ENCODE peak calls at places on chromosomes 12 and 14, in seven cellular contexts. S is heart right ventricle, K is uterus, P is A549, N is kidney epithelial cell, C is K562, U is foreskin fibroblast. R is an unnamed sample.
A peak's percentile ranks its signal among the peaks of the same experiment; 100 is the strongest.

GRCh38 chr14:61152851-61153364 is 128.2 kb downstream of the TMEM30B start:
- DNase-seq in S (no peak), K (no peak), P (no peak), N (no peak), C (no peak), U (peak; percentile 28), R (no peak)

GRCh38 chr14:69079188-69079742 is 73.7 kb downstream of the DCAF5 start:
- DNase-seq in S (no peak), K (no peak), P (peak; percentile 44), N (peak; percentile 82), C (no peak), U (peak; percentile 61), R (no peak)

GRCh38 chr14:89260898-89261297 is 156.1 kb downstream of the FOXN3 start:
- DNase-seq in S (no peak), K (no peak), P (no peak), N (no peak), C (no peak), U (no peak), R (no peak)

GRCh38 chr12:97313471-97314190 is 149.0 kb upstream of the RMST start:
- DNase-seq in S (no peak), K (no peak), P (no peak), N (peak; percentile 21), C (no peak), U (no peak), R (no peak)

GRCh38 chr14:102540310-102541028 is 30.9 kb upstream of the ANKRD9 start:
- DNase-seq in S (no peak), K (no peak), P (no peak), N (no peak), C (no peak), U (no peak), R (no peak)

GRCh38 chr12:27048822-27049752 is 26.7 kb downstream of the MED21 start:
- DNase-seq in S (no peak), K (no peak), P (no peak), N (no peak), C (peak; percentile 19), U (peak; percentile 62), R (peak; percentile 77)

GRCh38 chr12:3752096-3752709 is 706 bp downstream of the CRACR2A start:
- DNase-seq in S (peak; percentile 58), K (no peak), P (no peak), N (peak; percentile 58), C (peak; percentile 48), U (no peak), R (no peak)

GRCh38 chr14:76376878-76377523 is 1.1 kb downstream of the ESRRB start:
- DNase-seq in S (no peak), K (no peak), P (no peak), N (no peak), C (no peak), U (no peak), R (no peak)

GRCh38 chr14:36556811-36557433 is 25.5 kb downstream of the NKX2-8 start:
- DNase-seq in S (no peak), K (no peak), P (peak; percentile 50), N (no peak), C (peak; percentile 36), U (peak; percentile 8), R (no peak)

GRCh38 chr14:73909681-73910080 is 23.0 kb downstream of the ZNF410 start:
- DNase-seq in S (no peak), K (peak; percentile 61), P (no peak), N (no peak), C (no peak), U (no peak), R (no peak)

GRCh38 chr12:124520896-124521295 is 46.5 kb downstream of the NCOR2 start:
- DNase-seq in S (no peak), K (no peak), P (no peak), N (no peak), C (no peak), U (no peak), R (no peak)

GRCh38 chr12:19482551-19483109 is 43.3 kb downstream of the AEBP2 start:
- DNase-seq in S (peak; percentile 22), K (no peak), P (no peak), N (no peak), C (no peak), U (no peak), R (no peak)

GRCh38 chr14:57714487-57714899 is 151.4 kb downstream of the SLC35F4 start:
- DNase-seq in S (no peak), K (no peak), P (no peak), N (peak; percentile 63), C (no peak), U (no peak), R (no peak)

GRCh38 chr12:124416516-124417395 is 121.9 kb downstream of the RFLNA start:
- DNase-seq in S (no peak), K (no peak), P (no peak), N (no peak), C (no peak), U (no peak), R (no peak)

GRCh38 chr14:106422066-106422465 is 895.7 kb downstream of the TMEM121 start:
- DNase-seq in S (no peak), K (no peak), P (no peak), N (no peak), C (no peak), U (no peak), R (no peak)

GRCh38 chr12:127640181-127640886 is 626.6 kb upstream of the TMEM132C start:
- DNase-seq in S (no peak), K (no peak), P (no peak), N (no peak), C (no peak), U (no peak), R (peak; percentile 55)

GRCh38 chr12:81147286-81147919 is 69.5 kb downstream of the ACSS3 start:
- DNase-seq in S (no peak), K (no peak), P (no peak), N (no peak), C (no peak), U (no peak), R (no peak)
- TF ChIP-seq CTCF in S (no peak), K (no peak), P (no peak), N (no peak), C (no peak), U (no peak), R (no peak)

GRCh38 chr14:104977681-104978647 is at the start of gene AHNAK2:
- DNase-seq in S (peak; percentile 81), K (peak; percentile 62), P (peak; percentile 60), N (no peak), C (peak; percentile 88), U (peak; percentile 82), R (no peak)

GRCh38 chr14:104979758-104980591 is 1.8 kb upstream of the AHNAK2 start:
- DNase-seq in S (peak; percentile 75), K (peak; percentile 65), P (no peak), N (no peak), C (no peak), U (no peak), R (no peak)

GRCh38 chr14:104977008-104977680 is 1.0 kb downstream of the AHNAK2 start:
- DNase-seq in S (no peak), K (no peak), P (no peak), N (no peak), C (no peak), U (no peak), R (no peak)

GRCh38 chr14:104980601-104981531 is 2.7 kb upstream of the AHNAK2 start:
- DNase-seq in S (no peak), K (no peak), P (no peak), N (no peak), C (no peak), U (no peak), R (no peak)

GRCh38 chr14:104978774-104979691 is 859 bp upstream of the AHNAK2 start:
- DNase-seq in S (no peak), K (peak; percentile 39), P (no peak), N (no peak), C (no peak), U (no peak), R (no peak)
- H3K4me3 ChIP-seq in S (no peak overlapping the region), K (peak overlapping the region; percentile 52), P (peak overlapping the region; percentile 30), N (no peak overlapping the region), C (peak overlapping the region; percentile 38), U (peak overlapping the region; percentile 43), R (peak overlapping the region; percentile 54)

DNA sequence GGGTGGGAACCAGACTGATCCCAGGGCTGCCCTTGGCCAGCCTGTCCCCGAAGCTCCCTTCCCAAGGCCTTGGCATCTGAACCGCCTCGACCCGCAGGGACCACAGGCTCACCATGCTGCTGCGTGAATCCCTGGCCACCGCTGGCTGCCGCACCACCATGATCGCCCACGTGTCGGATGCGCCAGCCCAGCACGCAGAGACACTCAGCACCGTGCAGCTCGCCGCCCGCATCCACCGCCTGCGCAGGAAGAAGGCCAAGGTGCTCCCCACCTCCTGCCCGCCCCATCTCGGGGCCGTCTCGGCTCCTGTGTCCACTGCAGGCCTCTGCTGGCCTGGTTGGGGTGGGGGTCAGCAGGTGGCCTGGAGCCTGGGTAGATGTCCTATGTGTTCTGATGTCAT is 35.7 kb downstream of the KIF26A start:
- DNase-seq in S (no peak), K (no peak), P (no peak), N (no peak), C (no peak), U (no peak), R (no peak)
- TF ChIP-seq CTCF in S (no peak), K (no peak), P (no peak), N (no peak), C (no peak), U (no peak), R (no peak)

GRCh38 chr12:109517619-109518018 is 40.2 kb downstream of the UBE3B start:
- DNase-seq in S (no peak), K (no peak), P (no peak), N (no peak), C (no peak), U (no peak), R (no peak)

GRCh38 chr12:109512608-109513007 is 35.2 kb downstream of the UBE3B start:
- DNase-seq in S (no peak), K (no peak), P (no peak), N (no peak), C (no peak), U (no peak), R (no peak)

GRCh38 chr12:109510196-109510595 is 32.8 kb downstream of the UBE3B start:
- DNase-seq in S (peak; percentile 45), K (no peak), P (no peak), N (no peak), C (no peak), U (no peak), R (no peak)

GRCh38 chr12:109518820-109519665 is 41.6 kb downstream of the UBE3B start:
- DNase-seq in S (peak; percentile 61), K (peak; percentile 28), P (peak; percentile 80), N (no peak), C (peak; percentile 76), U (peak; percentile 55), R (peak; percentile 67)

GRCh38 chr12:109513977-109514376 is 36.5 kb downstream of the UBE3B start:
- DNase-seq in S (no peak), K (no peak), P (no peak), N (no peak), C (no peak), U (no peak), R (no peak)
- H3K4me3 ChIP-seq in S (no peak overlapping the region), K (no peak overlapping the region), P (no peak overlapping the region), N (no peak overlapping the region), C (no peak overlapping the region), U (no peak overlapping the region), R (no peak overlapping the region)

R was measured in AG04449.